ENCODE peak calls at places on chromosomes 4 and X, in seven cellular contexts. L is choroid plexus epithelial cell; Q is hypothalamus; H is fibroblast of the conjunctiva; W is NCI-H510A; S is T-helper 17 cell; M is activated T-helper 1 cell treated with anti-CD3 and anti-CD28 coated beads, Interleukin-12 subunit alpha, Interleukin-12 subunit beta, Interleukin-2, Interleukin-4 antibody, amounts not matched to agents 30 ng/mL and 10 ng/mL and 1 ng/mL, durations not matched to agents 14 hours and 24 hours and 36 hours. N is an unnamed sample.

GRCh38 chr4:176814770-176815169 is 22.0 kb upstream of the VEGFC start:
- DNase-seq in W (no peak), L (peak; percentile 56), Q (no peak), M (no peak), H (no peak), S (no peak), N (peak; percentile 82)

GRCh38 chrX:150694738-150695410 is 1.7 kb downstream of the MTMR1 start:
- DNase-seq in H (no peak), L (no peak), Q (no peak), W (no peak), M (no peak), S (no peak), N (no peak)

GRCh38 chr4:158250321-158250720 is 40.0 kb downstream of the TMEM144 start:
- DNase-seq in W (no peak), Q (no peak), S (no peak), M (no peak), H (no peak), L (no peak), N (no peak)

GRCh38 chrX:118974088-118974907 is at the start of gene LONRF3:
- DNase-seq in M (peak; percentile 8), W (peak; percentile 31), H (peak; percentile 4), L (peak; percentile 51), S (peak; percentile 54), Q (peak; percentile 11), N (peak; percentile 41)

GRCh38 chrX:120499301-120500097 is 30.4 kb upstream of the LAMP2 start:
- DNase-seq in Q (no peak), H (no peak), W (no peak), S (no peak), L (peak; percentile 26), M (no peak), N (peak; percentile 44)

GRCh38 chrX:14922437-14922836 is 49.2 kb downstream of the MOSPD2 start:
- DNase-seq in W (no peak), L (peak; percentile 87), S (no peak), Q (no peak), M (no peak), H (no peak), N (peak; percentile 79)

GRCh38 chr4:128979934-128980333 is 113.4 kb downstream of the SCLT1 start:
- DNase-seq in M (no peak), L (peak; percentile 88), S (no peak), W (no peak), H (peak; percentile 51), Q (no peak), N (peak; percentile 93)

GRCh38 chrX:107632291-107632690 is 4.0 kb downstream of the PRPS1 start:
- DNase-seq in M (no peak), Q (no peak), L (no peak), S (no peak), W (no peak), H (no peak), N (peak; percentile 27)

GRCh38 chr4:173521474-173522159 is 8.4 kb downstream of the HAND2 start:
- DNase-seq in S (no peak), W (no peak), Q (no peak), L (no peak), H (no peak), M (no peak), N (no peak)

GRCh38 chr4:11606078-11606477 is 177.4 kb upstream of the HS3ST1 start:
- DNase-seq in S (no peak), W (no peak), Q (no peak), M (no peak), L (no peak), H (no peak), N (no peak)

GRCh38 chrX:151019837-151020236 is 36.7 kb downstream of the HMGB3 start:
- DNase-seq in M (no peak), Q (no peak), W (no peak), L (peak; percentile 15), S (no peak), H (no peak), N (peak; percentile 20)

GRCh38 chr4:140219567-140219966 is 65.6 kb upstream of the MAML3 start:
- DNase-seq in L (no peak), H (no peak), W (no peak), S (no peak), M (no peak), Q (no peak), N (no peak)

GRCh38 chr4:156933633-156934258 is 37.9 kb downstream of the PDGFC start:
- DNase-seq in W (no peak), H (no peak), L (peak; percentile 70), Q (no peak), M (no peak), S (no peak), N (peak; percentile 79)